ENCODE peak calls at places on chromosomes 4 and X, in eight cellular contexts. One of them, this sample, is unnamed.

GRCh38 chrX:73850124-73851013 is 287.4 kb downstream of the CHIC1 start:
- DNase-seq in SK-N-SH: peak; percentile 44
- DNase-seq in ovary: peak; percentile 66
- DNase-seq in colonic mucosa: peak; percentile 54
- DNase-seq in effector memory CD4-positive, alpha-beta T cell: no peak
- DNase-seq in GM23248: peak; percentile 23
- DNase-seq in psoas muscle: peak; percentile 55
- DNase-seq in OCI-LY7: no peak
- DNase-seq in this sample: peak; percentile 45

GRCh38 chr4:128393111-128393704 is 105.6 kb upstream of the PGRMC2 start:
- DNase-seq in SK-N-SH: peak; percentile 11
- DNase-seq in ovary: no peak
- DNase-seq in colonic mucosa: no peak
- DNase-seq in effector memory CD4-positive, alpha-beta T cell: no peak
- DNase-seq in GM23248: peak; percentile 55
- DNase-seq in psoas muscle: no peak
- DNase-seq in OCI-LY7: no peak
- DNase-seq in this sample: no peak

GRCh38 chr4:78379991-78380739 is 171.4 kb upstream of the ANXA3 start:
- DNase-seq in SK-N-SH: no peak
- DNase-seq in ovary: no peak
- DNase-seq in colonic mucosa: peak; percentile 73
- DNase-seq in effector memory CD4-positive, alpha-beta T cell: no peak
- DNase-seq in GM23248: peak; percentile 57
- DNase-seq in psoas muscle: no peak
- DNase-seq in OCI-LY7: no peak
- DNase-seq in this sample: no peak

GRCh38 chr4:56681158-56681848 is at the start of gene HOPX:
- DNase-seq in SK-N-SH: no peak
- DNase-seq in ovary: no peak
- DNase-seq in colonic mucosa: no peak
- DNase-seq in effector memory CD4-positive, alpha-beta T cell: no peak
- DNase-seq in GM23248: no peak
- DNase-seq in psoas muscle: no peak
- DNase-seq in OCI-LY7: no peak
- DNase-seq in this sample: no peak

GRCh38 chr4:56506110-56506705 is 617 bp downstream of the ARL9 start:
- DNase-seq in SK-N-SH: peak; percentile 10
- DNase-seq in ovary: peak; percentile 17
- DNase-seq in colonic mucosa: no peak
- DNase-seq in effector memory CD4-positive, alpha-beta T cell: no peak
- DNase-seq in GM23248: peak; percentile 10
- DNase-seq in psoas muscle: no peak
- DNase-seq in OCI-LY7: no peak
- DNase-seq in this sample: peak; percentile 65

GRCh38 chr4:24763631-24764302 is 31.6 kb upstream of the SOD3 start:
- DNase-seq in SK-N-SH: no peak
- DNase-seq in ovary: no peak
- DNase-seq in colonic mucosa: no peak
- DNase-seq in effector memory CD4-positive, alpha-beta T cell: no peak
- DNase-seq in GM23248: peak; percentile 58
- DNase-seq in psoas muscle: peak; percentile 23
- DNase-seq in OCI-LY7: no peak
- DNase-seq in this sample: no peak

GRCh38 chr4:123661080-123661737 is 264.6 kb downstream of the SPRY1 start:
- DNase-seq in SK-N-SH: peak; percentile 24
- DNase-seq in ovary: no peak
- DNase-seq in colonic mucosa: no peak
- DNase-seq in effector memory CD4-positive, alpha-beta T cell: no peak
- DNase-seq in GM23248: peak; percentile 36
- DNase-seq in psoas muscle: no peak
- DNase-seq in OCI-LY7: peak; percentile 34
- DNase-seq in this sample: no peak

GRCh38 chrX:119249836-119250340 is 13.8 kb downstream of the PGRMC1 start:
- DNase-seq in SK-N-SH: no peak
- DNase-seq in ovary: no peak
- DNase-seq in colonic mucosa: no peak
- DNase-seq in effector memory CD4-positive, alpha-beta T cell: no peak
- DNase-seq in GM23248: peak; percentile 16
- DNase-seq in psoas muscle: no peak
- DNase-seq in OCI-LY7: no peak
- DNase-seq in this sample: no peak

GRCh38 chrX:8724176-8724757 is 7.7 kb downstream of the ANOS1 start:
- DNase-seq in SK-N-SH: peak; percentile 34
- DNase-seq in ovary: no peak
- DNase-seq in colonic mucosa: no peak
- DNase-seq in effector memory CD4-positive, alpha-beta T cell: no peak
- DNase-seq in GM23248: no peak
- DNase-seq in psoas muscle: no peak
- DNase-seq in OCI-LY7: no peak
- DNase-seq in this sample: peak; percentile 56

GRCh38 chr4:58807843-58808605 is 1697.8 kb upstream of the IGFBP7 start:
- DNase-seq in SK-N-SH: no peak
- DNase-seq in ovary: no peak
- DNase-seq in colonic mucosa: no peak
- DNase-seq in effector memory CD4-positive, alpha-beta T cell: no peak
- DNase-seq in GM23248: no peak
- DNase-seq in psoas muscle: no peak
- DNase-seq in OCI-LY7: no peak
- DNase-seq in this sample: no peak

GRCh38 chr4:58808817-58809216 is 1698.6 kb upstream of the IGFBP7 start:
- DNase-seq in SK-N-SH: no peak
- DNase-seq in ovary: no peak
- DNase-seq in colonic mucosa: no peak
- DNase-seq in effector memory CD4-positive, alpha-beta T cell: no peak
- DNase-seq in GM23248: no peak
- DNase-seq in psoas muscle: no peak
- DNase-seq in OCI-LY7: no peak
- DNase-seq in this sample: no peak

GRCh38 chr4:58809366-58809765 is 1699.2 kb upstream of the IGFBP7 start:
- DNase-seq in SK-N-SH: no peak
- DNase-seq in ovary: no peak
- DNase-seq in colonic mucosa: no peak
- DNase-seq in effector memory CD4-positive, alpha-beta T cell: no peak
- DNase-seq in GM23248: no peak
- DNase-seq in psoas muscle: no peak
- DNase-seq in OCI-LY7: no peak
- DNase-seq in this sample: no peak

GRCh38 chr4:58809948-58810347 is 1699.8 kb upstream of the IGFBP7 start:
- DNase-seq in SK-N-SH: no peak
- DNase-seq in ovary: no peak
- DNase-seq in colonic mucosa: no peak
- DNase-seq in effector memory CD4-positive, alpha-beta T cell: no peak
- DNase-seq in GM23248: no peak
- DNase-seq in psoas muscle: no peak
- DNase-seq in OCI-LY7: no peak
- DNase-seq in this sample: no peak
- H3K27ac ChIP-seq in SK-N-SH: no peak overlapping the region
- H3K27ac ChIP-seq in ovary: no peak overlapping the region
- H3K27ac ChIP-seq in colonic mucosa: no peak overlapping the region
- H3K27ac ChIP-seq in effector memory CD4-positive, alpha-beta T cell: no peak overlapping the region
- H3K27ac ChIP-seq in GM23248: no peak overlapping the region
- H3K27ac ChIP-seq in psoas muscle: no peak overlapping the region
- H3K27ac ChIP-seq in OCI-LY7: no peak overlapping the region
- H3K27ac ChIP-seq in this sample: no peak overlapping the region

GRCh38 chr4:7512428-7512827 is 77.7 kb upstream of the PSAPL1 start:
- DNase-seq in SK-N-SH: no peak
- DNase-seq in ovary: peak; percentile 35
- DNase-seq in colonic mucosa: no peak
- DNase-seq in effector memory CD4-positive, alpha-beta T cell: no peak
- DNase-seq in GM23248: no peak
- DNase-seq in psoas muscle: no peak
- DNase-seq in OCI-LY7: no peak
- DNase-seq in this sample: no peak
- H3K4me1 ChIP-seq in SK-N-SH: no peaks in the 10 kb centered on the region
- H3K4me1 ChIP-seq in ovary: peaks cover 21% of the 10 kb centered on the region
- H3K4me1 ChIP-seq in colonic mucosa: no peaks in the 10 kb centered on the region
- H3K4me1 ChIP-seq in effector memory CD4-positive, alpha-beta T cell: no peaks in the 10 kb centered on the region
- H3K4me1 ChIP-seq in GM23248: no peaks in the 10 kb centered on the region
- H3K4me1 ChIP-seq in psoas muscle: no peaks in the 10 kb centered on the region
- H3K4me1 ChIP-seq in OCI-LY7: peaks cover 6% of the 10 kb centered on the region
- H3K4me1 ChIP-seq in this sample: peaks cover 19% of the 10 kb centered on the region

GRCh38 chr4:134627386-134627785 is 425.8 kb upstream of the PABPC4L start:
- DNase-seq in SK-N-SH: no peak
- DNase-seq in ovary: no peak
- DNase-seq in colonic mucosa: peak; percentile 78
- DNase-seq in effector memory CD4-positive, alpha-beta T cell: no peak
- DNase-seq in GM23248: no peak
- DNase-seq in psoas muscle: no peak
- DNase-seq in OCI-LY7: no peak
- DNase-seq in this sample: no peak

GRCh38 chr4:134624365-134624764 is 422.8 kb upstream of the PABPC4L start:
- DNase-seq in SK-N-SH: no peak
- DNase-seq in ovary: no peak
- DNase-seq in colonic mucosa: no peak
- DNase-seq in effector memory CD4-positive, alpha-beta T cell: no peak
- DNase-seq in GM23248: no peak
- DNase-seq in psoas muscle: no peak
- DNase-seq in OCI-LY7: no peak
- DNase-seq in this sample: peak; percentile 27

GRCh38 chr4:134628074-134628473 is 426.5 kb upstream of the PABPC4L start:
- DNase-seq in SK-N-SH: no peak
- DNase-seq in ovary: no peak
- DNase-seq in colonic mucosa: no peak
- DNase-seq in effector memory CD4-positive, alpha-beta T cell: no peak
- DNase-seq in GM23248: no peak
- DNase-seq in psoas muscle: no peak
- DNase-seq in OCI-LY7: no peak
- DNase-seq in this sample: no peak

DNA sequence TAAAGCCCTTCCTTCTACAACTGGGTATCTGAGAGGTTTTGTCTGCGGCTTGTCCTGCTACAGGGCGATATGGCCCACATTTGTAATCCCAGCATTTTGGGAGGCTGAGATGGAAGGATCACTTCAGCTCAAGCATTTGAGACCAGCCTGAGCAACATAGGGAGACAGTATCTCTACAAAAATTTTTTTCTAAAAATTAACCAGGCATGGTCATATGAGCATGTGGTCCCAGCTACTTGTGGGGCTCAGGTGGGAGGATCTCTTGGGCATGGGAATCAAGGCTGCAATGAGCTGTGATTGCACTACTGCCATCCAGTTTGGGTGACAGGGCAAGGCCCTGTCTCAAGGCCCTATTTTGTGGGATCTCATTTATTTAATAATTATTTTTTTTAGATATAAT is 420.6 kb upstream of the PABPC4L start:
- DNase-seq in SK-N-SH: no peak
- DNase-seq in ovary: no peak
- DNase-seq in colonic mucosa: no peak
- DNase-seq in effector memory CD4-positive, alpha-beta T cell: no peak
- DNase-seq in GM23248: no peak
- DNase-seq in psoas muscle: no peak
- DNase-seq in OCI-LY7: no peak
- DNase-seq in this sample: no peak
- H3K27ac ChIP-seq in SK-N-SH: no peak overlapping the region
- H3K27ac ChIP-seq in ovary: no peak overlapping the region
- H3K27ac ChIP-seq in colonic mucosa: peak overlapping the region; percentile 34
- H3K27ac ChIP-seq in effector memory CD4-positive, alpha-beta T cell: no peak overlapping the region
- H3K27ac ChIP-seq in GM23248: no peak overlapping the region
- H3K27ac ChIP-seq in psoas muscle: no peak overlapping the region
- H3K27ac ChIP-seq in OCI-LY7: no peak overlapping the region
- H3K27ac ChIP-seq in this sample: no peak overlapping the region

GRCh38 chr4:140645196-140645595 is 76.4 kb upstream of the UCP1 start:
- DNase-seq in SK-N-SH: no peak
- DNase-seq in ovary: no peak
- DNase-seq in colonic mucosa: no peak
- DNase-seq in effector memory CD4-positive, alpha-beta T cell: no peak
- DNase-seq in GM23248: no peak
- DNase-seq in psoas muscle: no peak
- DNase-seq in OCI-LY7: no peak
- DNase-seq in this sample: no peak
- H3K4me1 ChIP-seq in SK-N-SH: no peaks in the 10 kb centered on the region
- H3K4me1 ChIP-seq in ovary: peaks cover 12% of the 10 kb centered on the region
- H3K4me1 ChIP-seq in colonic mucosa: no peaks in the 10 kb centered on the region
- H3K4me1 ChIP-seq in effector memory CD4-positive, alpha-beta T cell: no peaks in the 10 kb centered on the region
- H3K4me1 ChIP-seq in GM23248: no peaks in the 10 kb centered on the region
- H3K4me1 ChIP-seq in psoas muscle: no peaks in the 10 kb centered on the region
- H3K4me1 ChIP-seq in OCI-LY7: peaks cover 10% of the 10 kb centered on the region
- H3K4me1 ChIP-seq in this sample: peaks cover 29% of the 10 kb centered on the region

DNA sequence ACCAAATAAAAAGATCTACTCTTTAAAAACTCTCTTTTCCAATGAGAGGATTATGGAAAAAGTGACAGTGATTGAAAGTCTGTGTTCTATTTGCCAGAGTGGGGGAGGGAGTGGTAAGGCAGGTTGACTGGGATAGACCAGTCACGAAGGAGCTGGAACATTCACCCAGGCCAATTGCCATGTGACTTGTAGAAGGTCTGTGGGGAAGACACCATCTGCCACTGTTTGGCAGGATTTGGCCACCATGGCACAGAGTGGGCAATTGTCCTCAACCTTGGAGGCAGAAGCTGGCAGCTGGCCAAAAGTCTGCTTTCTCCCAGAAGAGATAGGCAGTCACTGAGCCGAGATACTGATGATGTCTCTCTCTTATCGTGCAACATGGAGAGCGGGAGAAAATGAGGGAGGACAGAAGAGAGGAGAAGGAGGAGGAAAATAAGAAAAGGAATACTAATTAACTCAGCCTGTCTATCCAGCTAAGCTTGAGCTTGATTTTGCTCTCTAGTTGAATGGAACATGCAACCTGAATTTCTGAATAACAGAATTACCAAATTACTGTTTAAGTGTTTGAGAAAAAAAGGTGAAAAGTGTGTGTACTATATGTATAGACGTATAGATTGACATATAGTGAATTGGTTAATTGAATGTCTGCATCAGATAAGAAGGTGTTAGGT is 267.1 kb downstream of the ARHGAP24 start:
- DNase-seq in SK-N-SH: peak; percentile 37
- DNase-seq in ovary: peak; percentile 43
- DNase-seq in colonic mucosa: no peak
- DNase-seq in effector memory CD4-positive, alpha-beta T cell: no peak
- DNase-seq in GM23248: no peak
- DNase-seq in psoas muscle: peak; percentile 18
- DNase-seq in OCI-LY7: no peak
- DNase-seq in this sample: no peak
- H3K27ac ChIP-seq in SK-N-SH: no peak overlapping the region
- H3K27ac ChIP-seq in ovary: no peak overlapping the region
- H3K27ac ChIP-seq in colonic mucosa: no peak overlapping the region
- H3K27ac ChIP-seq in effector memory CD4-positive, alpha-beta T cell: no peak overlapping the region
- H3K27ac ChIP-seq in GM23248: no peak overlapping the region
- H3K27ac ChIP-seq in psoas muscle: no peak overlapping the region
- H3K27ac ChIP-seq in OCI-LY7: no peak overlapping the region
- H3K27ac ChIP-seq in this sample: no peak overlapping the region

DNA sequence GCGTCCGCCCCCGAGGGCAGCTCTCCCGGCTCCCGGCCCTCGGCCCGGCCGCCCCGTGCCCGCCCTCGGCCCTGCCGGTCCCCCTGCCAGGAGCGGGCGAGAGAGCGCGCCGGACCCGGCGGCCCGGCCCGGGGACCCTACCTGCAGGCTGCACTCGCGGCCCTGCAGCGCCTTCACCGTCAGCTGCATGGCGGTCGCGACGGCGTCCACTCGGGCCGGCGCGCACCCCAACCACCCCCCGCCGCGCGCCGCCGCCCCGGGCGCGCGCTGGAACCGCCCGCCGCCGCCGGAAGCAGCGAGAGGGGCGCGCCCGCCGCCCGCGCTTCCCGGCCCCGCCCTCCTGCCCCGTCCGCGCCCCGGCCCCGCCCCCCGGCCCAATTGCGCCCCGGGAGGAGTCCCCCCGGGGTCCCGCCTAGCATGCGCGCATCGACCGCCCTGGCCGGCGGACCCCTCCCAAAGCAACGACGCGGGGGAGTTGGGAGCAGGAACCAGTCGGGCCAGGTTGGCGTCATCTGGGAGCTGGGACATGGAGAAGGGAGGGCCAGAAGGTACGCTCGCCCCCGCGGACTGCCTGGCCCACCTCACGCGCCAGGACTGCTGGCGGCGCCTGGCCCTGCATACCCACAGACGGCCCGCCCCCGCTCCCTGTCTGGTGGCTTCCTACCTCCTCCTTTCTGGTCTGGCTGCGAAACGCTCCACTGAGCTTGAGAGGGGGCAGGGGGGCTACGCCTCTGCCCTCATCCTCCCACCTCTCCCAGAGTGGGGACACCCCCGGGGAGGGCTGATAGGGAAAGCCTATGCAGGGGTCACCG is at the start of gene UBL4A:
- DNase-seq in SK-N-SH: peak; percentile 86
- DNase-seq in ovary: peak; percentile 77
- DNase-seq in colonic mucosa: peak; percentile 54
- DNase-seq in effector memory CD4-positive, alpha-beta T cell: peak; percentile 45
- DNase-seq in GM23248: peak; percentile 63
- DNase-seq in psoas muscle: peak; percentile 68
- DNase-seq in OCI-LY7: peak; percentile 62
- DNase-seq in this sample: peak; percentile 61
- H3K4me1 ChIP-seq in SK-N-SH: no peaks in the 10 kb centered on the region
- H3K4me1 ChIP-seq in ovary: no peaks in the 10 kb centered on the region
- H3K4me1 ChIP-seq in colonic mucosa: no peaks in the 10 kb centered on the region
- H3K4me1 ChIP-seq in effector memory CD4-positive, alpha-beta T cell: peaks cover 10% of the 10 kb centered on the region
- H3K4me1 ChIP-seq in GM23248: no peaks in the 10 kb centered on the region
- H3K4me1 ChIP-seq in psoas muscle: peaks cover 10% of the 10 kb centered on the region
- H3K4me1 ChIP-seq in OCI-LY7: peaks cover 53% of the 10 kb centered on the region
- H3K4me1 ChIP-seq in this sample: no peaks in the 10 kb centered on the region